ENCODE peak calls at places on chromosomes 13 and 19, in seven cellular contexts. Y is stimulated activated naive CD8-positive, alpha-beta T cell treated with anti-CD3 and anti-CD28 coated beads, Interleukin-15, Interleukin-2, amounts not matched to agents 100 U/mL and 50 U/mL, for 24 hours; T is activated effector memory CD4-positive, alpha-beta T cell treated with Interleukin-2 at 50 U/mL for 16 hours; B is occipital lobe; F is G401; V is adrenal gland; L is C1 segment of cervical spinal cord. E is an unnamed sample.

GRCh38 chr13:45728759-45729158 is 26.6 kb downstream of the CBY2 start:
- DNase-seq in B (no peak), V (no peak), L (no peak), F (no peak), Y (no peak), T (no peak), E (no peak)

GRCh38 chr13:67493835-67494234 is 263.7 kb upstream of the PCDH9 start:
- DNase-seq in F (no peak), T (no peak), Y (no peak), V (no peak), B (no peak), L (no peak), E (no peak)

GRCh38 chr19:6233051-6233826 is 46.5 kb downstream of the MLLT1 start:
- DNase-seq in F (no peak), V (peak; percentile 64), T (no peak), B (no peak), Y (no peak), L (peak; percentile 37), E (no peak)

GRCh38 chr19:485583-486236 is 10.6 kb upstream of the MADCAM1 start:
- DNase-seq in F (peak; percentile 33), V (peak; percentile 90), Y (no peak), B (peak; percentile 86), T (no peak), L (peak; percentile 85), E (no peak)

GRCh38 chr13:34257980-34258379 is 440.0 kb downstream of the RFC3 start:
- DNase-seq in F (peak; percentile 5), Y (no peak), V (no peak), T (no peak), L (peak; percentile 5), B (no peak), E (peak; percentile 2)

GRCh38 chr19:45824531-45825262 is 9.6 kb upstream of the RSPH6A start:
- DNase-seq in V (no peak), F (no peak), B (no peak), L (no peak), T (no peak), Y (no peak), E (no peak)

GRCh38 chr19:48965806-48966540 is 864 bp downstream of the FTL start:
- DNase-seq in F (peak; percentile 96), Y (peak; percentile 87), T (peak; percentile 80), B (peak; percentile 84), L (peak; percentile 79), V (peak; percentile 87), E (peak; percentile 94)

GRCh38 chr13:60090579-60090978 is 73.1 kb downstream of the DIAPH3 start:
- DNase-seq in F (no peak), B (no peak), Y (no peak), L (no peak), V (no peak), T (no peak), E (no peak)

GRCh38 chr19:30662211-30662861 is 290.2 kb downstream of the ZNF536 start:
- DNase-seq in L (no peak), T (no peak), Y (no peak), F (peak; percentile 4), V (peak; percentile 42), B (no peak), E (peak; percentile 63)

GRCh38 chr19:9054768-9055167 is 32.1 kb upstream of the OR1M1 start:
- DNase-seq in B (no peak), Y (no peak), V (no peak), F (no peak), L (no peak), T (no peak), E (no peak)

GRCh38 chr13:28531956-28532225 is 37.0 kb upstream of the FLT1 start:
- DNase-seq in Y (no peak), V (no peak), L (no peak), B (no peak), F (no peak), T (no peak), E (peak; percentile 54)

GRCh38 chr19:18251587-18252369 is 22.5 kb downstream of the IQCN start:
- DNase-seq in F (peak; percentile 82), L (peak; percentile 18), T (peak; percentile 73), V (peak; percentile 58), Y (peak; percentile 85), B (peak; percentile 47), E (peak; percentile 80)

GRCh38 chr19:1811472-1811894 is 593 bp downstream of the ATP8B3 start:
- DNase-seq in V (peak; percentile 93), B (no peak), F (peak; percentile 23), T (peak; percentile 35), Y (peak; percentile 70), L (no peak), E (peak; percentile 48)

GRCh38 chr13:44271915-44272341 is 101.7 kb upstream of the SERP2 start:
- DNase-seq in F (peak; percentile 89), T (no peak), B (no peak), V (no peak), L (peak; percentile 25), Y (no peak), E (no peak)

GRCh38 chr19:16470911-16471811 is 609 bp downstream of the EPS15L1 start:
- DNase-seq in F (peak; percentile 46), T (no peak), Y (peak; percentile 38), B (no peak), V (peak; percentile 56), L (peak; percentile 14), E (peak; percentile 43)

GRCh38 chr13:90365130-90365529 is 982.4 kb upstream of the MIR17HG start:
- DNase-seq in V (no peak), Y (no peak), B (no peak), T (no peak), F (no peak), L (no peak), E (no peak)